ENCODE peak calls at places on chromosomes 13 and 19, in nine cellular contexts. Y is psoas muscle, N is PC-3, E is dorsolateral prefrontal cortex, Z is left ventricle myocardium inferior, M is Peyer's patch, H is stomach, K is cardiac muscle cell, A is heart right ventricle. X is an unnamed sample.

GRCh38 chr13:39281539-39282150 is 243.4 kb downstream of the NHLRC3 start:
- DNase-seq in Z (no peak), E (no peak), H (no peak), A (no peak), N (no peak), Y (no peak), K (no peak), M (no peak), X (no peak)

GRCh38 chr13:42477588-42478190 is 96.3 kb upstream of the TNFSF11 start:
- DNase-seq in Y (no peak), K (no peak), Z (peak), E (no peak), N (no peak), H (no peak), A (no peak), M (no peak), X (no peak)

GRCh38 chr19:5578094-5578846 is 10.5 kb upstream of the TINCR start:
- DNase-seq in Y (peak), Z (peak), K (peak), N (peak), M (peak), A (peak), E (peak), H (peak), X (peak)

GRCh38 chr19:48194041-48194871 is 23.8 kb downstream of the ZSWIM9 start:
- DNase-seq in Z (no peak), K (peak), A (no peak), M (no peak), N (no peak), Y (no peak), E (no peak), H (no peak), X (no peak)

GRCh38 chr19:48746738-48747575 is at the start of gene IZUMO1:
- DNase-seq in E (peak), N (no peak), H (peak), A (peak), Y (peak), Z (peak), K (peak), M (peak), X (peak)

GRCh38 chr19:38360351-38360750 is 14.0 kb upstream of the PSMD8 start:
- DNase-seq in E (no peak), H (no peak), Y (no peak), Z (no peak), M (no peak), K (no peak), A (no peak), N (no peak), X (no peak)

GRCh38 chr13:63190742-63191141 is 1775.1 kb upstream of the PCDH20 start:
- DNase-seq in M (no peak), N (peak), Y (no peak), E (no peak), H (no peak), A (no peak), Z (no peak), K (no peak), X (no peak)

GRCh38 chr13:64782459-64782858 is 2447.7 kb downstream of the PCDH9 start:
- DNase-seq in A (no peak), Z (no peak), N (peak), Y (no peak), K (no peak), E (no peak), M (no peak), H (no peak), X (no peak)

GRCh38 chr19:55546822-55547614 is 1.7 kb upstream of the SBK3 start:
- DNase-seq in A (peak), M (no peak), E (no peak), K (no peak), Y (peak), Z (peak), H (peak), N (peak), X (peak)

GRCh38 chr19:47104678-47105077 is 8.9 kb downstream of the ZC3H4 start:
- DNase-seq in Z (no peak), N (no peak), A (no peak), M (no peak), H (no peak), Y (peak), K (no peak), E (no peak), X (no peak)

GRCh38 chr13:29454931-29455481 is 140.5 kb downstream of the SLC7A1 start:
- DNase-seq in E (no peak), Z (no peak), H (no peak), K (no peak), Y (no peak), A (no peak), N (peak), M (no peak), X (no peak)

GRCh38 chr13:29937836-29938235 is 87.4 kb upstream of the UBL3 start:
- DNase-seq in E (no peak), H (no peak), Z (no peak), K (no peak), Y (no peak), M (peak), N (no peak), A (no peak), X (no peak)

GRCh38 chr13:50592412-50593145 is 250.9 kb downstream of the DLEU7 start:
- DNase-seq in E (no peak), Y (no peak), M (no peak), Z (no peak), K (no peak), H (no peak), N (peak), A (no peak), X (no peak)

GRCh38 chr19:11422163-11423068 is 3.3 kb upstream of the RGL3 start:
- DNase-seq in N (no peak), E (peak), K (peak), Z (peak), H (peak), Y (peak), A (peak), M (peak), X (peak)

GRCh38 chr13:86464193-86464592 is 665.0 kb upstream of the SLITRK6 start:
- DNase-seq in M (no peak), Y (no peak), Z (no peak), K (no peak), E (no peak), A (no peak), H (no peak), N (peak), X (no peak)

GRCh38 chr13:95385808-95386207 is 84.6 kb upstream of the ABCC4 start:
- DNase-seq in Y (no peak), Z (no peak), M (no peak), E (no peak), N (no peak), H (no peak), A (no peak), K (no peak), X (no peak)

GRCh38 chr13:21674271-21675009 is 3.6 kb downstream of the FGF9 start:
- DNase-seq in M (no peak), H (no peak), E (no peak), Y (peak), K (peak), Z (peak), A (peak), N (no peak), X (no peak)

GRCh38 chr19:29683009-29683408 is 17.7 kb downstream of the PLEKHF1 start:
- DNase-seq in Z (no peak), N (no peak), M (no peak), H (no peak), K (no peak), E (peak), A (no peak), Y (peak), X (peak)

GRCh38 chr13:42094641-42095040 is 46.2 kb downstream of the DGKH start:
- DNase-seq in K (no peak), E (no peak), Y (no peak), N (no peak), M (no peak), A (no peak), Z (no peak), H (no peak), X (no peak)

GRCh38 chr19:20423381-20424207 is 142.0 kb downstream of the ZNF737 start:
- DNase-seq in E (peak), A (peak), H (peak), N (peak), K (peak), M (peak), Y (peak), Z (peak), X (peak)

GRCh38 chr13:71148391-71148790 is 718.6 kb downstream of the DACH1 start:
- DNase-seq in H (no peak), Z (no peak), E (no peak), N (no peak), K (no peak), Y (no peak), M (no peak), A (no peak), X (no peak)

GRCh38 chr19:3466630-3467029 is 13.7 kb downstream of the SMIM24 start:
- DNase-seq in K (no peak), Y (no peak), N (no peak), M (no peak), H (no peak), E (no peak), Z (no peak), A (no peak), X (no peak)
- H3K27ac ChIP-seq in K (no peak), Y (no peak), N (no peak), M (no peak), H (peak), E (peak), Z (peak), A (peak), X (peak)

GRCh38 chr13:96844195-96844594 is 150.1 kb downstream of the OXGR1 start:
- DNase-seq in N (no peak), E (no peak), H (no peak), K (no peak), Z (no peak), M (no peak), Y (no peak), A (no peak), X (no peak)
- H3K4me3 ChIP-seq in N (no peak), E (no peak), H (no peak), K (no peak), Z (no peak), M (no peak), Y (no peak), A (no peak), X (no peak)

DNA sequence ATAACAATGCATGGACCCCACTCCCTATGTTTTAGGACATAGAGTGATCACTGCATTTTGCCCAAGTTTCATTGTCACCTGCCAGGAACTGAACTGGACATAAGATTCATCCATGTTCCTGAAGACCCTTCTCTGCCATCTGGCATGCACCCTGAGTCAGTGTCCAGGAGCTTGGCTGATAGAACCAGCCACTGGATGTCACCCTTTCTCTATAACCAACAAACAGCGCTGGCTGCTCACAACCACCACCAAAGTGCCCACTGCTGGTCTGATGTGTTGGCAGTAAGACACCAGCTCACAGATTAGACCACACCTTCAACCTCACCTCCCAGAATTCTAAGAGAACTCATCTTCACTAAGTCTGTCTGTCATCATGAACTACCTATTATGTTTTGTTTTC is 333.4 kb downstream of the ITGBL1 start:
- DNase-seq in Z (peak), M (no peak), E (peak), A (peak), K (peak), N (peak), Y (no peak), H (no peak), X (peak)
- TF ChIP-seq CTCF in Z (peak), M (no peak), E (no peak), A (peak), K (no peak), N (peak), Y (no peak), H (no peak), X (no peak)

DNA sequence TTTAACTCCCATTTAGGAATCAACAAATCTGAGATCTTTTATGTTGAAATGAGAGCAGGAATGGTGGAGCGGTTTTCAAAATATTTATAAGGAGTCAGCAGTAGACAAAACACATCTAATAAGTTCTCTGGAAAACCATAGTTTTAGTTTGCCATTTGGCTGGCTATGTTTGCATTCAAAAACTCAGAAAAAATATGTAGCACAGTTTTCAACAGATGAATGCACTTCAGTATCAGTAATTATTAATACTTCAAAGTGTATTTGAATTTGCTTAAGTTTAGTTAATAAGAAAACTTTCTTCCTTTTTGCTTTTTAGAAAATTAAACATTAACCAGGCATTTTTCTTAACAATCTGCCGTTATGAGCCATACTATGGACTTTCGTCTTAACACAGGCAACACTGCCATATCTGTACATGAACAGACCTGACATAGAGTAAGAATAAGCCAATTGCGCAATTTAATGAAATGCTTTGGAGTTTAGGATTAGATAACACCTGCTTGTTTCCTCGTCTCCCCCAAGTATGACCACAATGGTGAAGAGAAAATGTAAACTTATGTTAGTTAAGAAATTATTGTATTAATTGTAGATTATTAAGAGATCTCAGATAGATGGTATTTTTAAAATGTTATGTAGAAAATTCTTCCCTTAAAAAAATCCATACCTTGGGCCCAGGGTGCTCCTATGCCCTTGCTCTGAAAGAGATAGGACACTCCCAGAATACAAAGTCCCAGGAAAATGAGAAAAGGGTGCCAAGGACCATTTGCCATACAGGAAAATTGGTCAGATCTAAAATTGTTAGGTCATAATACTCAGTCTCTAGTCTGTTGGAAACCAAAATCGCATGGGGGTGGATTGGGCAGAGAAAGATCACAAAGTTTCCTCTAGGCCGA is 552.3 kb upstream of the ARGLU1 start:
- DNase-seq in E (no peak), Z (no peak), A (no peak), K (no peak), Y (no peak), M (no peak), H (no peak), N (no peak), X (no peak)
- H3K27ac ChIP-seq in E (no peak), Z (no peak), A (no peak), K (no peak), Y (no peak), M (no peak), H (no peak), N (no peak), X (no peak)

GRCh38 chr13:78604782-78605611 is 1.6 kb upstream of the POU4F1 start:
- DNase-seq in A (no peak), E (no peak), M (no peak), Y (no peak), K (no peak), N (no peak), H (no peak), Z (no peak), X (no peak)

GRCh38 chr13:78602561-78603239 is 652 bp downstream of the POU4F1 start:
- DNase-seq in Y (no peak), K (no peak), E (no peak), A (no peak), N (no peak), M (no peak), H (no peak), Z (no peak), X (peak)

GRCh38 chr13:78601886-78602560 is 1.3 kb downstream of the POU4F1 start:
- DNase-seq in K (no peak), E (no peak), Y (no peak), A (no peak), Z (no peak), M (no peak), N (no peak), H (no peak), X (no peak)

GRCh38 chr13:78601124-78601885 is 2.0 kb downstream of the POU4F1 start:
- DNase-seq in Y (no peak), H (no peak), K (no peak), M (no peak), E (no peak), N (no peak), Z (no peak), A (no peak), X (peak)

DNA sequence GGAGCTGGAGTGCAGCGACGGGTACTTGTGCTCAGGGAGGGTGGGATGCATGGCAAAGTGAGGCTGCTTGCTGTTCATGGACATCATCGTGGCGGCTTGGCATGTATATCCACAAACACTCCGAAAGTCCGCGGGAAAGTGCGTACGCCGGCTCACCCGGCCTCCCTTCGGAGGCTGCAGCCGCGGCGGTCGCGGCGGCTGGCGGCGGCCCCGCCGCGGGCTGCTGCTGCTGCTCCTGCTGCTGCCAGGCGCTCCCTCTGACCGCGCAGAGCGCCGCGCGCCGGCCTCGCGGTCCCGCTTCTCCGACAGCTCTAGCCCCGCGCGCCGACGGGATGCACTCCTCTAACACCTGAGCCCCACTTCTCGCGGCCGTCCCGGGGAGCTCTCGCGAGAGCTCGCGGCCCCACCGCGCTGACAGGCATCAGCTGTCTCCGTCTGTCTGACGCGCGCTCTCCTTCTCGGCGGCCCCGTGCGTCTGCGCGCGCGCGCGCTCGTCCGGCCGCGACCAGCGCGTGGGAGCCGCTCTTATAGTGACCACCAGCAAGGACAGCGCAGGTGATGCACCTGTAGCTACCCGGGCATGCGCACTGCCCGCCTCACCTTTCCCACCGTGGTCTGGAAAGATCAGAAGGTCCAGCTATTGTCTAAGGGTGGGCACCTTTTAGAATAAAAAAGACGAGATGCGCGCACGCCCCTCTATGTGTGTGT is at the start of gene POU4F1:
- DNase-seq in Y (peak), K (peak), M (no peak), H (no peak), A (peak), Z (peak), E (no peak), N (no peak), X (peak)
- H3K4me3 ChIP-seq in Y (peak), K (peak), M (peak), H (peak), A (peak), Z (peak), E (peak), N (no peak), X (peak)